ENCODE peak calls at places on chromosomes 2 and 18, in five cellular contexts. X is A549, G is K562, B is HepG2, A is GM12878. N is an unnamed sample.

GRCh38 chr2:158984554-158985207 is 16.2 kb downstream of the TANC1 start:
- DNase-seq in B (no peak), G (no peak), A (no peak), X (no peak), N (peak)

GRCh38 chr2:97935719-97936161 is 60.0 kb downstream of the TMEM131 start:
- DNase-seq in B (peak), G (no peak), X (peak), A (no peak), N (peak)

GRCh38 chr18:50055474-50055873 is 139.5 kb downstream of the MYO5B start:
- DNase-seq in G (no peak), B (no peak), A (no peak), X (no peak), N (no peak)

GRCh38 chr2:149732001-149732685 is 144.6 kb upstream of the MMADHC start:
- DNase-seq in A (no peak), G (no peak), X (peak), B (no peak), N (no peak)

GRCh38 chr18:40852406-40852805 is 1102.6 kb upstream of the PIK3C3 start:
- DNase-seq in X (no peak), A (no peak), G (no peak), B (no peak), N (no peak)

GRCh38 chr2:173891315-173892037 is 73.7 kb downstream of the SP3 start:
- DNase-seq in G (peak), X (no peak), B (no peak), A (no peak), N (no peak)

GRCh38 chr2:95357717-95358280 is 44.7 kb upstream of the FAHD2A start:
- DNase-seq in B (no peak), A (no peak), G (no peak), X (no peak), N (no peak)

GRCh38 chr2:180983468-180984388 is 3.3 kb downstream of the UBE2E3 start:
- DNase-seq in A (no peak), G (peak), B (peak), X (peak), N (peak)

GRCh38 chr2:185734658-185735057 is 3.9 kb upstream of the FSIP2 start:
- DNase-seq in A (no peak), B (no peak), G (no peak), X (no peak), N (no peak)

GRCh38 chr2:121561617-121562268 is 31.1 kb downstream of the RNU4ATAC start:
- DNase-seq in G (no peak), B (no peak), A (no peak), X (no peak), N (no peak)

GRCh38 chr2:112947374-112947773 is 30.4 kb upstream of the IL36G start:
- DNase-seq in A (no peak), G (no peak), B (peak), X (no peak), N (no peak)

GRCh38 chr18:12236934-12237832 is 17.0 kb upstream of the CIDEA start:
- DNase-seq in X (peak), G (peak), B (peak), A (no peak), N (peak)

GRCh38 chr2:30823452-30823851 is 16.2 kb upstream of the CAPN13 start:
- DNase-seq in A (no peak), X (no peak), B (no peak), G (no peak), N (peak)

GRCh38 chr2:47058061-47058931 is 96.8 kb downstream of the STPG4 start:
- DNase-seq in X (no peak), B (no peak), A (no peak), G (no peak), N (no peak)

GRCh38 chr2:119764832-119765231 is 5.1 kb downstream of the PTPN4 start:
- DNase-seq in A (no peak), X (no peak), B (peak), G (no peak), N (no peak)

GRCh38 chr2:85804583-85804982 is 50.8 kb downstream of the ATOH8 start:
- DNase-seq in X (peak), G (peak), A (no peak), B (no peak), N (peak)

GRCh38 chr2:144596074-144596871 is 76.4 kb upstream of the ZEB2 start:
- DNase-seq in B (peak), A (no peak), G (no peak), X (peak), N (peak)

GRCh38 chr2:134216152-134216829 is 37.6 kb upstream of the MGAT5 start:
- DNase-seq in A (no peak), G (no peak), B (no peak), X (no peak), N (no peak)

GRCh38 chr2:190105554-190105953 is 43.0 kb upstream of the MSTN start:
- DNase-seq in A (no peak), B (no peak), G (no peak), X (no peak), N (peak)

GRCh38 chr2:227506456-227506855 is 34.5 kb downstream of the AGFG1 start:
- DNase-seq in A (no peak), B (no peak), X (no peak), G (no peak), N (no peak)

GRCh38 chr2:239388236-239389151 is 12.3 kb downstream of the HDAC4 start:
- DNase-seq in A (no peak), B (no peak), G (no peak), X (no peak), N (peak)

GRCh38 chr2:45182667-45183620 is 173.7 kb upstream of the SIX2 start:
- DNase-seq in G (no peak), B (no peak), X (no peak), A (no peak), N (no peak)

GRCh38 chr2:203869610-203870042 is 2.1 kb downstream of the CTLA4 start:
- DNase-seq in A (no peak), X (no peak), G (no peak), B (no peak), N (no peak)

GRCh38 chr18:54020346-54020745 is 204.1 kb downstream of the MBD2 start:
- DNase-seq in A (no peak), B (no peak), G (no peak), X (no peak), N (no peak)

GRCh38 chr2:170371231-170371630 is 193.3 kb downstream of the MYO3B start:
- DNase-seq in G (no peak), X (no peak), A (no peak), B (no peak), N (no peak)

GRCh38 chr2:25558262-25558661 is 115.1 kb downstream of the DTNB start:
- DNase-seq in X (no peak), G (no peak), A (peak), B (no peak), N (no peak)

GRCh38 chr2:238099709-238100048 is 461 bp upstream of the ESPNL start:
- DNase-seq in G (no peak), A (no peak), X (no peak), B (no peak), N (peak)

GRCh38 chr2:65952966-65953365 is 482.0 kb upstream of the MEIS1 start:
- DNase-seq in X (no peak), G (no peak), A (no peak), B (no peak), N (no peak)

GRCh38 chr2:26850002-26850431 is 2.1 kb downstream of the DPYSL5 start:
- DNase-seq in X (no peak), B (no peak), G (no peak), A (no peak), N (no peak)

GRCh38 chr2:224780814-224781213 is 64.6 kb upstream of the CCDC195 start:
- DNase-seq in G (no peak), B (no peak), A (no peak), X (no peak), N (no peak)

GRCh38 chr2:224780096-224780495 is 63.9 kb upstream of the CCDC195 start:
- DNase-seq in X (no peak), B (no peak), G (no peak), A (no peak), N (no peak)

GRCh38 chr2:224777563-224777939 is 61.4 kb upstream of the CCDC195 start:
- DNase-seq in A (no peak), B (no peak), G (no peak), X (no peak), N (no peak)

GRCh38 chr2:224776795-224777562 is 60.8 kb upstream of the CCDC195 start:
- DNase-seq in A (no peak), X (no peak), G (no peak), B (no peak), N (no peak)

GRCh38 chr2:224778474-224778877 is 62.3 kb upstream of the CCDC195 start:
- DNase-seq in B (peak), G (peak), X (peak), A (peak), N (peak)
- TF ChIP-seq SMC3 in B (peak), G (peak), X (peak), A (peak), N (peak)

DNA sequence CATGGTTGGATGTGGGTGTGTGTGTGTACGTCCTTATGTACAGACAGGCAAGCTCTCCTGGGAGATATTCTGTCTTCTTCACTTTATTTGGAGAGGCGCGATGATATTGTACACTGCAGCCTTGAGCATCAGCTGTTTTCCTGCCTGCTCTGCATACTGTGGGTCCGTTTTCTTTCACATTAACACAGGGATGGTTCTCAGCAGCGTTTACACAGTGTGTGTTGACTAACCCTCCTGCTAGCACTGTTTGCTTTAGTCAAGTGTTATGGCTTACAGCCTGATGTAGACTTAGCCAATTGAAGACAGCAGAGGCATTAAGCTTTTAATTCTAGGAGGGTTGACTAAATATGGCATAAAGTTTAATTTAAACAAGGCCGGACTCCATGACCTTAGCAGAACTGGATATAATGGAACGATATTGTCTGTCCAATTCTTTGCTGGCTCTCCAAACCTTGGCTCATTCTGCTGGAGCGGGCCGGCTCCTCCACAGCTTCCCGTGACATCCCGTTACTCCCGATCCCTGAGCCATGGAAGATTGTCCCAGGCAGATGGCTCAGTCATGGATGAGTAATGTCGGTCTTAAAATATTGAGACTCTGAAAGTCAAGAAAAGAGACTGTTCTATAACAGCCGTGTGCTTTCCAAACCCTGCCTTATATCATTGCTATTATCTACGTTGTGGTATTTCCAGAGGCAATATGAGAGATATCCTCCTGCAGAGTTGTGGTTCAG is 134.7 kb downstream of the TPGS2 start:
- DNase-seq in G (no peak), B (peak), X (peak), A (no peak), N (no peak)
- TF ChIP-seq CHD2 in G (no peak), B (no peak), X (no peak), A (no peak), N (no peak)

DNA sequence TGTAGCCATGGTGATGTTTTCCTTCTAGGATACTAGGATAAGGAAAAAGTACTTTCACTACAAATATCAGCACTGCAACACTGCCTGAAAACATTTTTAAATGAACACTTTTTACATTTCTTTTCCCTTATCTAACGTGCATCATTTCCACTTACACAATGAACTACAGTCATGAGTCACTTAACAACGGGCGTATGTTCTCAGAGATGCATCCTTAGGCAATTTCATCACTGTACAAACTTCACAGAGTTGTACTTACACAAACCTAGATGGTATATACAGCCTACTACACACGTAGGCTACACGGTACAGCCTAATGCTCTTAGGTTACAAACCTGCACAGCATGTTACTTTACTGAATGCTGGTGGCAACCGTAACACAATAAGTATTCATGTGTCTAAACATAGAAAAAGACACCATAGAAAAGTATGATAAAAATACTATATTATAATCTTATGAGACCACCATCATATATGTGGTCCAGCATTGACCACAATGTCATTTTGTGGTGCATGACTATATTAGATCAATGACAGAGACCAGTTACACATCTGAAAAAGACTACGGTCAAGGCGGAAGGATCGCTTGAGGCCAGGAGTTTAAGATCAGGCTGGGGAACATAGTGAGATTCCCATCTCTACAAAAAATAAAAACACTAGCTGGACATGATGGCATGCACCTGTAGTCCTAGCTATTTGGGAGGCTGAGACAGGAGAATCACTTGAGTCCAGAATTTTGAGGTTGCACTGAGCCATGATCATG is 39.8 kb downstream of the WDR33 start:
- DNase-seq in A (no peak), B (peak), X (peak), G (no peak), N (no peak)
- TF ChIP-seq SMC3 in A (no peak), B (no peak), X (no peak), G (no peak), N (no peak)

GRCh38 chr18:69626643-69627242 is 226.1 kb downstream of the DOK6 start:
- DNase-seq in B (no peak), G (no peak), A (no peak), X (peak), N (no peak)
- TF ChIP-seq CHD2 in B (no peak), G (no peak), A (no peak), X (no peak), N (no peak)

GRCh38 chr2:166449439-166449838 is 44.6 kb downstream of the SCN7A start:
- DNase-seq in A (no peak), B (no peak), X (no peak), G (no peak), N (no peak)
- TF ChIP-seq SMC3 in A (no peak), B (no peak), X (no peak), G (no peak), N (no peak)

DNA sequence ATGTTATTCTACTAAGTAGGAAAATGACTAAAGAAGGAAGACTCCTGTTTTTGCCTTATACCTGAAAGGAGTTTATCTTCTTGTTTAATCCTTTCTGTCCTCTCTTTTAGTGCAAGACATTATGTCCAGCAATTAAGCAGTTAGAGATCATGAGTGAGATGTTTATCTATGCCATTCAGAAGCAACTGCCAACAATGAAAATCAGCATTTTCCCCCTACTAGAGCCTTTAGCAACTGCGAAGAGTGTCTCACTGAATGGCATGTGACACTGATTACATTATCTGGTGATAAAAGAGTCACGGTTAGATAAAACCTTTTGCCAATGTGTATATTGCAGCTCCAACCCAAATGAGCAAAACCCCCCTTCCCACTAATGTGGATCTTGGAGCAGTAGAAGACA is 357.7 kb upstream of the SYT4 start:
- DNase-seq in X (no peak), A (no peak), G (no peak), B (no peak), N (no peak)
- TF ChIP-seq CHD2 in X (no peak), A (no peak), G (no peak), B (no peak), N (no peak)

DNA sequence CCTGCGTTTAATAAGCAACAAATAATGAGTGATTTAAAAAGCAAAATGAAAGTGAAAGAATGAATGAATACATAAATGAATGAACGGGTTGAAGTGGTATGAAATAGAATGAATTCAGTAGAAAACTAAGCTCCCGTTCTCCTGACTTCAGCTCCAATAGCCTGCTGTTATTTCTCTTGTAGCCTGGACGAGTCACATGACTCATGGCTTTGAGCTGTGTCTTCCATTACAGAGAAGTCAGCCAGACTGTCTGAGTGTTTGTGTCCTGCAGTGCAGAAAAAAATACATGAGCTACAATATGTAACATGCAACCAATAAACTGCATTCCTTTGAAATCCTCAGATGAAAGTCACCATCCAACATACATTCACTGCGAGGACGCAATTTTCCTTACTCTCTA is 21.2 kb downstream of the SCG2 start:
- DNase-seq in X (peak), G (no peak), B (no peak), A (no peak), N (peak)
- TF ChIP-seq SMC3 in X (no peak), G (no peak), B (no peak), A (no peak), N (no peak)

DNA sequence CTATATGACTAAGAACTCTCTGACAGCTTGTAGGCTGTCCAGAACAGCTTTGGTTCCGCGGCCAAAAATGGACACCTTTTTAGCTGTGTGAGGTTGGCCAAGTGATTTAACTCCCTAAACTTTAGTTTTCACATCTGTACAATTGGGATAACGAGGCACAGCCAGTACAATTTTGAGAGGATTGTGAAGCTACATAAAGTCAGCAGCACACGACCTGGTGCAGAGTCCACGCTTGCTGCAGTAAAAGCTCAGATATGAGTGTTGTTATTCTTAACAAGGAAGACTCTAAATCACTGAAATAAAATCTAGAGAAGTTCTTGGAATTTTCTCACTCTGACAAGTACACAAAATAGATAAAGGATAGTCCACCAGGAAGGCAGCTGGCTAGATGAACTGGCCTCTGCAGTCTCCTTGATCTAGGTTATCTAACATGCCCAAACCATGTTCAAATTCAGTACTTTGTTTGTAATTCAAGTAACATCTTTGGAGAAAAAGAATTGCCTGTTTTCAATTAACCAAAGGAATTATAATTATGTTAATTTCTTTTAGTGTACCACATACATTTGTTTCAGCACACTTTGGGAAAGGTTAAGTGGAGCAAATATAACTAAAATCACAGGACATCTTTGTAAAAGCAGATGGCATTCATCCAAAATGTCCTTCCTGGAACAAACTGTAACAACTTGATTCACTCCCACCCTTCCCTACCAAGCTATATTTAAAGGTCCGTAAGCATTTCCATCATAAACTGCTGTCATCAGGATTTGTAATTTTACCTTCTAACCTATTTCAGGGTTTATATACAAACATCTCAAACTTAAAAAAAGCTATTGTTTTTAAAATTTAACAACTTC is 201.7 kb upstream of the STK17B start:
- DNase-seq in A (no peak), G (no peak), X (no peak), B (no peak), N (no peak)
- TF ChIP-seq CHD2 in A (no peak), G (no peak), X (no peak), B (no peak), N (no peak)

N was measured in SK-N-SH.